ENCODE peak calls at places on chromosome 18, in ten cellular contexts. C, S, W, E, L, V, U, I, N and X are unnamed samples.

GRCh38 chr18:46374850-46375249 is 270.7 kb downstream of the HAUS1 start:
- DNase-seq in S (no peak), U (no peak), W (no peak), I (no peak), L (no peak), C (no peak), N (no peak), V (no peak), E (no peak), X (no peak)

GRCh38 chr18:25235648-25236047 is 116.3 kb downstream of the ZNF521 start:
- DNase-seq in E (no peak), W (no peak), I (no peak), S (no peak), N (no peak), U (no peak), C (no peak), L (no peak), V (no peak), X (no peak)

GRCh38 chr18:65133610-65134009 is 617.2 kb upstream of the CDH7 start:
- DNase-seq in N (no peak), L (no peak), I (no peak), W (no peak), E (no peak), S (no peak), V (no peak), C (no peak), U (no peak), X (no peak)

GRCh38 chr18:275486-275885 is 7.6 kb upstream of the THOC1 start:
- DNase-seq in W (no peak), U (no peak), N (no peak), L (no peak), S (no peak), V (no peak), I (no peak), C (no peak), E (no peak), X (no peak)

GRCh38 chr18:24333116-24333515 is 64.5 kb downstream of the OSBPL1A start:
- DNase-seq in U (no peak), S (no peak), W (no peak), V (no peak), C (no peak), L (no peak), I (no peak), N (no peak), E (no peak), X (no peak)

GRCh38 chr18:33372442-33372841 is 68.1 kb downstream of the CCDC178 start:
- DNase-seq in S (no peak), L (no peak), V (no peak), I (no peak), C (no peak), W (no peak), E (no peak), N (no peak), U (no peak), X (no peak)

GRCh38 chr18:79538635-79539034 is 141.0 kb upstream of the CTDP1 start:
- DNase-seq in N (no peak), L (no peak), U (no peak), E (no peak), I (no peak), V (no peak), W (no peak), S (no peak), C (no peak), X (no peak)

GRCh38 chr18:10160251-10160650 is 246.4 kb downstream of the VAPA start:
- DNase-seq in N (no peak), V (no peak), I (no peak), E (no peak), C (no peak), S (no peak), U (no peak), L (no peak), W (no peak), X (no peak)

GRCh38 chr18:44696892-44697291 is 16.2 kb downstream of the SETBP1 start:
- DNase-seq in I (no peak), U (no peak), L (no peak), W (no peak), V (no peak), N (no peak), S (no peak), C (no peak), E (no peak), X (no peak)

GRCh38 chr18:3230401-3231334 is 10.9 kb upstream of the MYOM1 start:
- DNase-seq in U (no peak), E (no peak), L (no peak), I (no peak), V (no peak), W (no peak), N (no peak), C (no peak), S (no peak), X (no peak)

GRCh38 chr18:63774511-63774910 is 707 bp upstream of the SERPINB7 start:
- DNase-seq in E (no peak), S (no peak), W (no peak), V (no peak), C (no peak), I (no peak), L (no peak), U (no peak), N (no peak), X (no peak)

GRCh38 chr18:33051397-33051796 is 278.6 kb upstream of the KLHL14 start:
- DNase-seq in I (peak; percentile 25), V (no peak), C (no peak), L (no peak), E (no peak), W (no peak), N (peak; percentile 4), U (no peak), S (no peak), X (peak; percentile 44)

GRCh38 chr18:59918320-59918755 is 18.5 kb downstream of the PMAIP1 start:
- DNase-seq in N (peak; percentile 36), V (no peak), L (no peak), S (no peak), C (no peak), U (no peak), W (no peak), E (no peak), I (peak; percentile 21), X (no peak)

GRCh38 chr18:6521804-6522418 is 107.2 kb upstream of the L3MBTL4 start:
- DNase-seq in L (no peak), N (peak; percentile 2), W (no peak), E (no peak), I (no peak), C (peak; percentile 3), U (no peak), V (no peak), S (no peak), X (peak; percentile 11)

GRCh38 chr18:22314001-22314400 is 103.7 kb downstream of the CTAGE1 start:
- DNase-seq in E (no peak), U (no peak), I (no peak), N (no peak), L (no peak), S (no peak), W (no peak), V (peak; percentile 16), C (peak; percentile 20), X (no peak)

GRCh38 chr18:23945416-23946079 is 69.0 kb upstream of the TTC39C start:
- DNase-seq in U (no peak), E (no peak), S (no peak), V (no peak), C (no peak), W (no peak), L (no peak), N (no peak), I (no peak), X (no peak)

GRCh38 chr18:67634631-67635338 is 118.3 kb upstream of the DSEL start:
- DNase-seq in L (no peak), S (no peak), V (no peak), U (no peak), E (no peak), N (no peak), W (no peak), I (no peak), C (no peak), X (no peak)

GRCh38 chr18:38751897-38752296 is 1186.3 kb upstream of the CELF4 start:
- DNase-seq in L (no peak), E (no peak), N (no peak), W (no peak), C (no peak), S (no peak), I (no peak), U (no peak), V (no peak), X (no peak)

GRCh38 chr18:31892936-31893335 is 50.0 kb downstream of the TRAPPC8 start:
- DNase-seq in C (no peak), E (no peak), S (no peak), W (no peak), U (no peak), N (no peak), V (no peak), I (no peak), L (no peak), X (no peak)

GRCh38 chr18:2108581-2108980 is 462.7 kb downstream of the METTL4 start:
- DNase-seq in U (no peak), L (no peak), I (no peak), C (no peak), N (no peak), W (no peak), E (no peak), V (peak; percentile 15), S (no peak), X (no peak)

GRCh38 chr18:56723706-56724105 is 72.5 kb downstream of the WDR7 start:
- DNase-seq in I (no peak), L (no peak), W (no peak), V (no peak), C (no peak), U (no peak), E (no peak), S (no peak), N (no peak), X (no peak)

GRCh38 chr18:12342661-12343060 is 34.4 kb downstream of the AFG3L2 start:
- DNase-seq in I (no peak), U (no peak), N (no peak), C (no peak), E (no peak), W (no peak), S (no peak), L (no peak), V (no peak), X (no peak)

GRCh38 chr18:33584845-33585775 is 7.1 kb downstream of the ASXL3 start:
- DNase-seq in E (no peak), C (no peak), U (no peak), W (no peak), S (no peak), V (no peak), N (no peak), L (no peak), I (no peak), X (no peak)

GRCh38 chr18:13376841-13377351 is 158.3 kb downstream of the LDLRAD4 start:
- DNase-seq in W (no peak), S (peak; percentile 57), E (peak; percentile 61), V (no peak), L (no peak), C (no peak), U (peak; percentile 62), N (no peak), I (no peak), X (no peak)

GRCh38 chr18:62071071-62071470 is 115.8 kb downstream of the PIGN start:
- DNase-seq in V (no peak), N (no peak), L (no peak), U (no peak), W (no peak), E (no peak), C (no peak), I (no peak), S (no peak), X (no peak)

GRCh38 chr18:51278045-51278649 is 80.7 kb upstream of the MEX3C start:
- DNase-seq in S (peak; percentile 15), U (no peak), I (peak; percentile 54), W (no peak), V (no peak), N (no peak), L (no peak), C (no peak), E (peak; percentile 24), X (peak; percentile 61)

GRCh38 chr18:12165038-12165768 is 71.6 kb downstream of the ANKRD62 start:
- DNase-seq in W (no peak), S (no peak), E (no peak), U (no peak), V (no peak), C (no peak), L (no peak), I (no peak), N (no peak), X (no peak)

GRCh38 chr18:74353169-74353775 is 37.6 kb downstream of the C18orf63 start:
- DNase-seq in E (peak; percentile 37), C (peak; percentile 18), N (peak; percentile 19), W (peak; percentile 80), S (peak; percentile 13), I (no peak), V (peak; percentile 17), U (peak; percentile 18), L (no peak), X (no peak)